ENCODE peak calls at places on chromosome 4, in ten cellular contexts. One of them, this sample, is unnamed.

GRCh38 chr4:156941940-156942548 is 29.6 kb downstream of the PDGFC start:
- DNase-seq in prostate gland: peak
- DNase-seq in cardiac fibroblast: peak
- DNase-seq in suprapubic skin: no peak
- DNase-seq in IMR-90: peak
- DNase-seq in fibroblast of lung: peak
- DNase-seq in HL-60: no peak
- DNase-seq in esophagus squamous epithelium: no peak
- DNase-seq in left lung: peak
- DNase-seq in SK-N-SH: no peak
- DNase-seq in this sample: no peak

GRCh38 chr4:7844247-7844991 is 95.2 kb downstream of the AFAP1 start:
- DNase-seq in prostate gland: peak
- DNase-seq in cardiac fibroblast: peak
- DNase-seq in suprapubic skin: peak
- DNase-seq in IMR-90: peak
- DNase-seq in fibroblast of lung: peak
- DNase-seq in HL-60: peak
- DNase-seq in esophagus squamous epithelium: no peak
- DNase-seq in left lung: peak
- DNase-seq in SK-N-SH: peak
- DNase-seq in this sample: peak

GRCh38 chr4:148315049-148315448 is 127.2 kb downstream of the NR3C2 start:
- DNase-seq in prostate gland: no peak
- DNase-seq in cardiac fibroblast: peak
- DNase-seq in suprapubic skin: no peak
- DNase-seq in IMR-90: peak
- DNase-seq in fibroblast of lung: peak
- DNase-seq in HL-60: no peak
- DNase-seq in esophagus squamous epithelium: no peak
- DNase-seq in left lung: no peak
- DNase-seq in SK-N-SH: no peak
- DNase-seq in this sample: no peak

GRCh38 chr4:53790286-53790685 is 199.0 kb upstream of the LNX1 start:
- DNase-seq in prostate gland: no peak
- DNase-seq in cardiac fibroblast: no peak
- DNase-seq in suprapubic skin: no peak
- DNase-seq in IMR-90: no peak
- DNase-seq in fibroblast of lung: no peak
- DNase-seq in HL-60: no peak
- DNase-seq in esophagus squamous epithelium: no peak
- DNase-seq in left lung: no peak
- DNase-seq in SK-N-SH: no peak
- DNase-seq in this sample: no peak

GRCh38 chr4:174284181-174284886 is 623 bp downstream of the CEP44 start:
- DNase-seq in prostate gland: no peak
- DNase-seq in cardiac fibroblast: peak
- DNase-seq in suprapubic skin: no peak
- DNase-seq in IMR-90: peak
- DNase-seq in fibroblast of lung: peak
- DNase-seq in HL-60: no peak
- DNase-seq in esophagus squamous epithelium: no peak
- DNase-seq in left lung: no peak
- DNase-seq in SK-N-SH: peak
- DNase-seq in this sample: no peak

GRCh38 chr4:5206391-5206790 is 155.1 kb downstream of the STK32B start:
- DNase-seq in prostate gland: no peak
- DNase-seq in cardiac fibroblast: peak
- DNase-seq in suprapubic skin: no peak
- DNase-seq in IMR-90: peak
- DNase-seq in fibroblast of lung: peak
- DNase-seq in HL-60: no peak
- DNase-seq in esophagus squamous epithelium: no peak
- DNase-seq in left lung: no peak
- DNase-seq in SK-N-SH: no peak
- DNase-seq in this sample: peak

GRCh38 chr4:24770111-24770584 is 25.2 kb upstream of the SOD3 start:
- DNase-seq in prostate gland: no peak
- DNase-seq in cardiac fibroblast: peak
- DNase-seq in suprapubic skin: no peak
- DNase-seq in IMR-90: peak
- DNase-seq in fibroblast of lung: peak
- DNase-seq in HL-60: no peak
- DNase-seq in esophagus squamous epithelium: no peak
- DNase-seq in left lung: no peak
- DNase-seq in SK-N-SH: no peak
- DNase-seq in this sample: no peak

GRCh38 chr4:101651778-101652177 is 138.8 kb upstream of the BANK1 start:
- DNase-seq in prostate gland: no peak
- DNase-seq in cardiac fibroblast: no peak
- DNase-seq in suprapubic skin: no peak
- DNase-seq in IMR-90: no peak
- DNase-seq in fibroblast of lung: peak
- DNase-seq in HL-60: no peak
- DNase-seq in esophagus squamous epithelium: no peak
- DNase-seq in left lung: no peak
- DNase-seq in SK-N-SH: no peak
- DNase-seq in this sample: no peak

GRCh38 chr4:133186845-133187244 is 37.8 kb downstream of the PCDH10 start:
- DNase-seq in prostate gland: no peak
- DNase-seq in cardiac fibroblast: peak
- DNase-seq in suprapubic skin: no peak
- DNase-seq in IMR-90: peak
- DNase-seq in fibroblast of lung: peak
- DNase-seq in HL-60: no peak
- DNase-seq in esophagus squamous epithelium: no peak
- DNase-seq in left lung: no peak
- DNase-seq in SK-N-SH: no peak
- DNase-seq in this sample: no peak

GRCh38 chr4:110196871-110197420 is 1.5 kb downstream of the ELOVL6 start:
- DNase-seq in prostate gland: peak
- DNase-seq in cardiac fibroblast: peak
- DNase-seq in suprapubic skin: peak
- DNase-seq in IMR-90: peak
- DNase-seq in fibroblast of lung: peak
- DNase-seq in HL-60: no peak
- DNase-seq in esophagus squamous epithelium: peak
- DNase-seq in left lung: peak
- DNase-seq in SK-N-SH: peak
- DNase-seq in this sample: no peak

GRCh38 chr4:113411496-113411938 is 350.0 kb downstream of the CAMK2D start:
- DNase-seq in prostate gland: no peak
- DNase-seq in cardiac fibroblast: peak
- DNase-seq in suprapubic skin: no peak
- DNase-seq in IMR-90: peak
- DNase-seq in fibroblast of lung: peak
- DNase-seq in HL-60: no peak
- DNase-seq in esophagus squamous epithelium: no peak
- DNase-seq in left lung: no peak
- DNase-seq in SK-N-SH: no peak
- DNase-seq in this sample: no peak

GRCh38 chr4:145042601-145043000 is 55.4 kb downstream of the ANAPC10 start:
- DNase-seq in prostate gland: no peak
- DNase-seq in cardiac fibroblast: no peak
- DNase-seq in suprapubic skin: no peak
- DNase-seq in IMR-90: no peak
- DNase-seq in fibroblast of lung: peak
- DNase-seq in HL-60: no peak
- DNase-seq in esophagus squamous epithelium: no peak
- DNase-seq in left lung: no peak
- DNase-seq in SK-N-SH: no peak
- DNase-seq in this sample: no peak

GRCh38 chr4:81758865-81759264 is 287.2 kb upstream of the RASGEF1B start:
- DNase-seq in prostate gland: no peak
- DNase-seq in cardiac fibroblast: no peak
- DNase-seq in suprapubic skin: no peak
- DNase-seq in IMR-90: no peak
- DNase-seq in fibroblast of lung: no peak
- DNase-seq in HL-60: no peak
- DNase-seq in esophagus squamous epithelium: no peak
- DNase-seq in left lung: no peak
- DNase-seq in SK-N-SH: no peak
- DNase-seq in this sample: no peak

GRCh38 chr4:124501579-124501978 is 211.0 kb downstream of the ANKRD50 start:
- DNase-seq in prostate gland: no peak
- DNase-seq in cardiac fibroblast: no peak
- DNase-seq in suprapubic skin: no peak
- DNase-seq in IMR-90: no peak
- DNase-seq in fibroblast of lung: no peak
- DNase-seq in HL-60: no peak
- DNase-seq in esophagus squamous epithelium: no peak
- DNase-seq in left lung: no peak
- DNase-seq in SK-N-SH: no peak
- DNase-seq in this sample: no peak

GRCh38 chr4:150305995-150306394 is 227.8 kb downstream of the DCLK2 start:
- DNase-seq in prostate gland: no peak
- DNase-seq in cardiac fibroblast: peak
- DNase-seq in suprapubic skin: no peak
- DNase-seq in IMR-90: peak
- DNase-seq in fibroblast of lung: peak
- DNase-seq in HL-60: no peak
- DNase-seq in esophagus squamous epithelium: no peak
- DNase-seq in left lung: no peak
- DNase-seq in SK-N-SH: no peak
- DNase-seq in this sample: no peak

GRCh38 chr4:185797596-185797995 is 14.4 kb downstream of the SORBS2 start:
- DNase-seq in prostate gland: no peak
- DNase-seq in cardiac fibroblast: no peak
- DNase-seq in suprapubic skin: no peak
- DNase-seq in IMR-90: no peak
- DNase-seq in fibroblast of lung: no peak
- DNase-seq in HL-60: no peak
- DNase-seq in esophagus squamous epithelium: no peak
- DNase-seq in left lung: no peak
- DNase-seq in SK-N-SH: peak
- DNase-seq in this sample: no peak

GRCh38 chr4:79864470-79865190 is 208.4 kb downstream of the ANTXR2 start:
- DNase-seq in prostate gland: no peak
- DNase-seq in cardiac fibroblast: no peak
- DNase-seq in suprapubic skin: no peak
- DNase-seq in IMR-90: peak
- DNase-seq in fibroblast of lung: peak
- DNase-seq in HL-60: no peak
- DNase-seq in esophagus squamous epithelium: no peak
- DNase-seq in left lung: no peak
- DNase-seq in SK-N-SH: no peak
- DNase-seq in this sample: no peak

DNA sequence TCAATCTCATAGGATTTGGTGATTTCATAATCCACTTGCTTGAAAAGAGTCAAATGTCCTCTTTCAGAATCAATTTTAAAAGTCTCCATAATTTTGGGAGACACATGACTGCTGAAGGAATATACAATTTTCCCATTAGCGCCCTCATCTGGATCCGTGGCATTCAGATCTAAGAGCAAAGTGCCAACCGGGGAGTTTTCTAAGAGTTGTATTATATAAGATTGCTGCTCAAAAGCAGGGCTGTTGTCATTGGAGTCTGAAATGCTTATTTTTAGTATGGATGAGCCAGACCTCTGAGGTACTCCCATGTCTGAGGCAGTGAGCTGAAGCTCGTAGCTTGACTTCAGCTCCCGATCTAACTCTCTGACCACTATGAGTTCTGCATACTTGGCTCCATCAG is 1.2 kb downstream of the PCDH18 start:
- DNase-seq in prostate gland: no peak
- DNase-seq in cardiac fibroblast: peak
- DNase-seq in suprapubic skin: no peak
- DNase-seq in IMR-90: peak
- DNase-seq in fibroblast of lung: peak
- DNase-seq in HL-60: no peak
- DNase-seq in esophagus squamous epithelium: no peak
- DNase-seq in left lung: no peak
- DNase-seq in SK-N-SH: peak
- DNase-seq in this sample: peak
- TF ChIP-seq CTCF in prostate gland: no peak
- TF ChIP-seq CTCF in cardiac fibroblast: peak
- TF ChIP-seq CTCF in suprapubic skin: no peak
- TF ChIP-seq CTCF in IMR-90: peak
- TF ChIP-seq CTCF in fibroblast of lung: peak
- TF ChIP-seq CTCF in HL-60: no peak
- TF ChIP-seq CTCF in esophagus squamous epithelium: peak
- TF ChIP-seq CTCF in left lung: no peak
- TF ChIP-seq CTCF in SK-N-SH: peak
- TF ChIP-seq CTCF in this sample: peak

GRCh38 chr4:167883271-167883670 is 209.1 kb upstream of the ANXA10 start:
- DNase-seq in prostate gland: no peak
- DNase-seq in cardiac fibroblast: no peak
- DNase-seq in suprapubic skin: no peak
- DNase-seq in IMR-90: no peak
- DNase-seq in fibroblast of lung: peak
- DNase-seq in HL-60: no peak
- DNase-seq in esophagus squamous epithelium: no peak
- DNase-seq in left lung: no peak
- DNase-seq in SK-N-SH: no peak
- DNase-seq in this sample: no peak
- H3K4me3 ChIP-seq in prostate gland: no peak
- H3K4me3 ChIP-seq in cardiac fibroblast: no peak
- H3K4me3 ChIP-seq in suprapubic skin: no peak
- H3K4me3 ChIP-seq in IMR-90: no peak
- H3K4me3 ChIP-seq in fibroblast of lung: no peak
- H3K4me3 ChIP-seq in HL-60: no peak
- H3K4me3 ChIP-seq in esophagus squamous epithelium: no peak
- H3K4me3 ChIP-seq in left lung: no peak
- H3K4me3 ChIP-seq in SK-N-SH: no peak
- H3K4me3 ChIP-seq in this sample: no peak

DNA sequence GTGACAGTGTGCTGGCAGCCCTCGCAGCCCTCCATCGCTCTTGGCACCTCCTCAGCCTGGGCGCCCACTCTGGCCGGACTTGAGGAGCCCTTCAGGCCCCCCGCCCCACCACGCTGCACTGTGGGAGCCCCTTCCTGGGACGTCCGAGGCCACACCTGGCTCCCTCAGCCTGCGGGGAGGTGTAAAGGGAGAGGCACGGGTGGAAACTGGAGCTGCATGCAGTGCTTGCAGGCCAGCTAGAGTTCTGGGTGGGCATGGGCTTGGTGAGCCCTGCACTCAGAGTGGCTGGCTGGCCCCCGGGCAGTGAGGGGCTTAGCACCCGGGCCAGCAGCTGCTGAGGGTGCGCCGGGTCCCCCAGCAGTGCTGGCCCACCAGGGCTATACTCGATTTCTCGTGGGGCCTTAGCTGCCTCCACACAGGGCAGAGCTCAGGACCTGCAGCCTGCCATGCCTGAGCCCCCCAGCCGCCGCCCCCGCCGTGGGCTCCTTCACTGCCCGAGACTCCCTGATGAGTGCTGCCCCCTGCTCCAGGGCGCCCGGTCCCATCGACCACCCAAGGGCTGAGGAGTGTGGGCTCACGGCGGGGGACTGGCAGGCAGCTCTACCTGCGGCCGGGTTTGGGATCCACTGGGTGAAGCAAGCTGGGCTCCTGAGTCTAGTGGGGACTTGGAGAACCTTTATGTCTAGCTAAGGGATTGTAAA is 1672.7 kb upstream of the PCDH7 start:
- DNase-seq in prostate gland: no peak
- DNase-seq in cardiac fibroblast: no peak
- DNase-seq in suprapubic skin: no peak
- DNase-seq in IMR-90: no peak
- DNase-seq in fibroblast of lung: no peak
- DNase-seq in HL-60: no peak
- DNase-seq in esophagus squamous epithelium: no peak
- DNase-seq in left lung: no peak
- DNase-seq in SK-N-SH: no peak
- DNase-seq in this sample: peak
- TF ChIP-seq CTCF in prostate gland: no peak
- TF ChIP-seq CTCF in cardiac fibroblast: no peak
- TF ChIP-seq CTCF in suprapubic skin: no peak
- TF ChIP-seq CTCF in IMR-90: no peak
- TF ChIP-seq CTCF in fibroblast of lung: no peak
- TF ChIP-seq CTCF in HL-60: no peak
- TF ChIP-seq CTCF in esophagus squamous epithelium: no peak
- TF ChIP-seq CTCF in left lung: no peak
- TF ChIP-seq CTCF in SK-N-SH: no peak
- TF ChIP-seq CTCF in this sample: no peak

GRCh38 chr4:3480528-3481112 is 17.5 kb downstream of the DOK7 start:
- DNase-seq in prostate gland: peak
- DNase-seq in cardiac fibroblast: peak
- DNase-seq in suprapubic skin: no peak
- DNase-seq in IMR-90: peak
- DNase-seq in fibroblast of lung: peak
- DNase-seq in HL-60: peak
- DNase-seq in esophagus squamous epithelium: no peak
- DNase-seq in left lung: peak
- DNase-seq in SK-N-SH: peak
- DNase-seq in this sample: peak
- H3K4me3 ChIP-seq in prostate gland: no peak
- H3K4me3 ChIP-seq in cardiac fibroblast: no peak
- H3K4me3 ChIP-seq in suprapubic skin: no peak
- H3K4me3 ChIP-seq in IMR-90: no peak
- H3K4me3 ChIP-seq in fibroblast of lung: no peak
- H3K4me3 ChIP-seq in HL-60: no peak
- H3K4me3 ChIP-seq in esophagus squamous epithelium: no peak
- H3K4me3 ChIP-seq in left lung: no peak
- H3K4me3 ChIP-seq in SK-N-SH: no peak
- H3K4me3 ChIP-seq in this sample: no peak